ENCODE peak calls at places on chromosome 19, in seven cellular contexts. G is SK-N-SH, U is esophagus muscularis mucosa, Z is stomach, E is upper lobe of left lung, D is K562, Q is A549. F is an unnamed sample.

GRCh38 chr19:39350156-39350555 is 7.9 kb downstream of the SAMD4B start:
- DNase-seq in D (no peak), Z (no peak), Q (no peak), U (no peak), G (no peak), E (no peak), F (no peak)

GRCh38 chr19:42386974-42387707 is 3.0 kb downstream of the CNFN start:
- DNase-seq in Z (peak), Q (peak), G (peak), U (no peak), D (peak), E (peak), F (no peak)

GRCh38 chr19:993361-993830 is 6.8 kb upstream of the GRIN3B start:
- DNase-seq in G (no peak), D (no peak), Q (no peak), U (no peak), Z (no peak), E (peak), F (no peak)

GRCh38 chr19:10339380-10339960 is at the start of gene ICAM3:
- DNase-seq in U (no peak), D (no peak), E (peak), Q (no peak), Z (peak), G (no peak), F (no peak)

GRCh38 chr19:51783373-51783772 is 11.6 kb upstream of the FPR3 start:
- DNase-seq in G (no peak), E (no peak), U (peak), Q (no peak), Z (no peak), D (peak), F (no peak)

GRCh38 chr19:45780448-45781281 is 1.6 kb downstream of the DMPK start:
- DNase-seq in E (no peak), U (no peak), G (no peak), Z (no peak), D (peak), Q (peak), F (peak)

GRCh38 chr19:12838893-12839656 is 760 bp downstream of the MAST1 start:
- DNase-seq in Q (no peak), E (no peak), U (no peak), Z (no peak), D (no peak), G (peak), F (no peak)

GRCh38 chr19:42290523-42291436 is 11.2 kb upstream of the PRR19 start:
- DNase-seq in E (peak), D (no peak), U (no peak), G (peak), Q (peak), Z (no peak), F (no peak)

GRCh38 chr19:51507640-51508058 is 6.0 kb upstream of the SIGLEC12 start:
- DNase-seq in E (no peak), Q (no peak), D (peak), U (no peak), G (no peak), Z (no peak), F (no peak)

GRCh38 chr19:48332662-48333466 is 7.5 kb downstream of the EMP3 start:
- DNase-seq in Z (peak), E (peak), U (peak), Q (peak), D (peak), G (peak), F (peak)
- H3K4me3 ChIP-seq in Z (peak), E (peak), U (peak), Q (peak), D (peak), G (peak), F (peak)

DNA sequence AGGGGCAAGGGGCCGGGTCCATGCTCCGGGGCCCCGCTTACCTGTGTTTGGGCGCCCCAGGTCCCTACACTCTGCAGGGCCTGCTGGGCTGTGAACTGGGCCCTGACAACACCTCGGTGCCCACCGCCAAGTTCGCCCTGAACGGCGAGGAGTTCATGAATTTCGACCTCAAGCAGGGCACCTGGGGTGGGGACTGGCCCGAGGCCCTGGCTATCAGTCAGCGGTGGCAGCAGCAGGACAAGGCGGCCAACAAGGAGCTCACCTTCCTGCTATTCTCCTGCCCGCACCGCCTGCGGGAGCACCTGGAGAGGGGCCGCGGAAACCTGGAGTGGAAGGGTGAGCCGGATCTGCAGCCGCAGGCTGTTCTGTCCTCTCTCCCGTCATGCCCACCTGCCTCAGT is 1.7 kb downstream of the FCGRT start:
- DNase-seq in D (no peak), U (no peak), E (no peak), Z (peak), G (no peak), Q (no peak), F (no peak)
- TF ChIP-seq EP300 in D (no peak), U (no peak), E (no peak), Z (no peak), G (no peak), Q (no peak), F (no peak)

GRCh38 chr19:55666343-55667005 is 8.6 kb upstream of the EPN1 start:
- DNase-seq in D (no peak), Z (no peak), Q (no peak), G (no peak), E (no peak), U (no peak), F (no peak)
- H3K4me3 ChIP-seq in D (no peak), Z (no peak), Q (no peak), G (no peak), E (no peak), U (no peak), F (no peak)

GRCh38 chr19:36524617-36525016 is 3.5 kb downstream of the ZNF260 start:
- DNase-seq in Q (no peak), U (no peak), E (no peak), G (no peak), Z (no peak), D (no peak), F (no peak)

GRCh38 chr19:36526581-36526980 is 1.5 kb downstream of the ZNF260 start:
- DNase-seq in U (no peak), Z (no peak), Q (no peak), E (no peak), G (no peak), D (no peak), F (no peak)

GRCh38 chr19:36528921-36529518 is 949 bp upstream of the ZNF260 start:
- DNase-seq in E (no peak), D (peak), Q (peak), Z (no peak), U (no peak), G (peak), F (peak)

GRCh38 chr19:36527873-36528193 is 238 bp downstream of the ZNF260 start:
- DNase-seq in G (no peak), D (no peak), Z (no peak), Q (no peak), E (no peak), U (no peak), F (no peak)

GRCh38 chr19:36528194-36528920 is at the start of gene ZNF260:
- DNase-seq in D (peak), G (peak), Z (peak), Q (peak), U (peak), E (peak), F (peak)
- TF ChIP-seq EP300 in D (peak), G (no peak), Z (no peak), Q (no peak), U (no peak), E (no peak), F (no peak)

GRCh38 chr19:35327642-35328041 is 1.3 kb upstream of the CD22 start:
- DNase-seq in U (no peak), Q (peak), G (no peak), D (peak), E (no peak), Z (no peak), F (no peak)

GRCh38 chr19:35331551-35332214 is 2.7 kb downstream of the CD22 start:
- DNase-seq in U (no peak), Z (no peak), Q (no peak), E (no peak), D (no peak), G (no peak), F (no peak)

GRCh38 chr19:35330475-35330874 is 1.5 kb downstream of the CD22 start:
- DNase-seq in Q (no peak), D (no peak), Z (no peak), E (no peak), U (no peak), G (no peak), F (no peak)

GRCh38 chr19:35329323-35329722 is 336 bp downstream of the CD22 start:
- DNase-seq in Z (no peak), G (no peak), D (no peak), Q (no peak), U (no peak), E (no peak), F (no peak)

GRCh38 chr19:35328851-35329285 is at the start of gene CD22:
- DNase-seq in D (no peak), U (no peak), E (no peak), G (no peak), Q (no peak), Z (no peak), F (no peak)
- H3K4me3 ChIP-seq in D (no peak), U (no peak), E (no peak), G (no peak), Q (no peak), Z (no peak), F (no peak)

GRCh38 chr19:38049105-38049649 is 142.2 kb downstream of the SIPA1L3 start:
- DNase-seq in D (no peak), Z (peak), G (no peak), Q (no peak), E (no peak), U (no peak), F (no peak)
- TF ChIP-seq EP300 in D (no peak), Z (no peak), G (no peak), Q (no peak), E (no peak), U (no peak), F (no peak)

F was measured in ovary.